ENCODE peak calls at places on chromosome 2, in five cellular contexts. T, O, I, K and E are unnamed samples.

GRCh38 chr2:119367472-119368099 is 809 bp downstream of the DBI start:
- DNase-seq in T (no peak), O (no peak), I (peak; percentile 89), K (no peak), E (no peak)

GRCh38 chr2:149994057-149994728 is 406.6 kb upstream of the MMADHC start:
- DNase-seq in T (no peak), O (peak; percentile 73), I (no peak), K (no peak), E (no peak)

GRCh38 chr2:143706297-143706696 is 577.1 kb downstream of the ARHGAP15 start:
- DNase-seq in T (no peak), O (no peak), I (no peak), K (no peak), E (no peak)

GRCh38 chr2:67733517-67733916 is 329.3 kb downstream of the C1D start:
- DNase-seq in T (no peak), O (peak; percentile 12), I (peak; percentile 54), K (no peak), E (no peak)

GRCh38 chr2:105775809-105776559 is 31.3 kb downstream of the NCK2 start:
- DNase-seq in T (no peak), O (no peak), I (peak; percentile 44), K (no peak), E (no peak)

GRCh38 chr2:134718956-134719814 is at the start of gene TMEM163:
- DNase-seq in T (no peak), O (no peak), I (no peak), K (no peak), E (no peak)

GRCh38 chr2:130380096-130380934 is 24.5 kb downstream of the PTPN18 start:
- DNase-seq in T (no peak), O (no peak), I (no peak), K (no peak), E (no peak)

GRCh38 chr2:98569197-98569793 is 39.0 kb downstream of the COA5 start:
- DNase-seq in T (no peak), O (peak; percentile 1), I (peak; percentile 84), K (peak; percentile 21), E (no peak)

GRCh38 chr2:37630298-37630697 is 41.1 kb downstream of the CDC42EP3 start:
- DNase-seq in T (no peak), O (no peak), I (no peak), K (no peak), E (no peak)

GRCh38 chr2:71331581-71332412 is at the start of gene ZNF638:
- DNase-seq in T (peak; percentile 71), O (peak; percentile 82), I (peak; percentile 97), K (peak; percentile 87), E (peak; percentile 78)

GRCh38 chr2:55807900-55808299 is 114.3 kb upstream of the PNPT1 start:
- DNase-seq in T (no peak), O (no peak), I (no peak), K (no peak), E (no peak)

DNA sequence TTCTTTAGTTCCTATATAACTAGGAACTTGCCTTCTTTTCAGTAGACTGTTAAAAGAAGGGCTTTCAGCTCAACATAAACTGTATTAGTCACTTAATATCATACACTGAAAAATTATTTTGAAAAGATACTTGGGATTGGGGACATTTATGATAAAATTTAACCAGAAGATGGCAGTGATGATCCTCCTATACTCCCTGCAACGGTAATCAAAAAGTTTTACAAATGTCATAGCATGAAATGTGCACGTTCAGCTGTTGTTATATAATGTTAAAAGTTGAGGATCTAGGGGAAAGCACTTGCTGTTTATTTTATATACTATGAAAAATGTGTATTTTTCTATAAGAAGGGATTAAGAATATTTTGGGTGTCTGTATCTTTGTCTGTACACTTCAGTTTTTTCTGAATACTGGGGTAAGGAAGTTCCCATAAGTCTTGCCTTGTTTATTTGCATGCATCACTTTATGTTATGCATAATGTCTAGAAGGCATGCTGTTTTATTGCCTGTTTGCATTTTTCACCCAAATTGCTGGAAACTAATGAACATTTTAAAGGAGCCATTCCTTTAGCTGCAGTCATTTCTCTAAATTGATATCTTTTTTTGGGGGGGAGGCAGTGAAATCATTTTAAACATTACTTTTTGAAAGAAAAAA is 19.0 kb downstream of the DYNC1I2 start:
- DNase-seq in T (no peak), O (no peak), I (peak; percentile 31), K (no peak), E (no peak)
- TF ChIP-seq REST in T (no peak), O (no peak), I (no peak), K (no peak), E (no peak)

DNA sequence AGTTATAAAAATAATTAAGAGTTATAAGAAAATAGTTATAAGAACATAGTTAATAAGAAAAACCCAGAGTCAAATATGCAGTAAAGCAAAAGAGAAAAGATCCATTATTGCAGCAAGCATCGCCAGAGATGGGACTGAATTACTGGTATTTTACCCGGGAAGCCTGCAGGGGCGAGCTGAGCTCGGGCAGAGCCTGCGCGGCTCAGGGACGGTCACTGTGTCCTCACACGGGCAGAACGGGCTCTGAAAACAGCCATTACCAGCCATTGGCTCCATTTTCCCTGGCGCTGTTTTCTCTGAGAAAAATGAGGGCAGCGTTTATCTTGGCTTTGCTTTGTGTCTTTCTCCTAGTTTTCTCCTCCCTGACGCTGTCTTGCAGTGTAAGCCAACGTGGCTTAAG is 95.3 kb upstream of the ALKAL2 start:
- DNase-seq in T (no peak), O (no peak), I (peak; percentile 79), K (no peak), E (no peak)
- TF ChIP-seq POLR2AphosphoS5 in T (no peak), O (no peak), I (no peak), K (no peak), E (no peak)

GRCh38 chr2:13050764-13051163 is 334.0 kb downstream of the TRIB2 start:
- DNase-seq in T (no peak), O (no peak), I (no peak), K (no peak), E (no peak)

GRCh38 chr2:13052547-13052946 is 335.8 kb downstream of the TRIB2 start:
- DNase-seq in T (no peak), O (no peak), I (no peak), K (no peak), E (no peak)

DNA sequence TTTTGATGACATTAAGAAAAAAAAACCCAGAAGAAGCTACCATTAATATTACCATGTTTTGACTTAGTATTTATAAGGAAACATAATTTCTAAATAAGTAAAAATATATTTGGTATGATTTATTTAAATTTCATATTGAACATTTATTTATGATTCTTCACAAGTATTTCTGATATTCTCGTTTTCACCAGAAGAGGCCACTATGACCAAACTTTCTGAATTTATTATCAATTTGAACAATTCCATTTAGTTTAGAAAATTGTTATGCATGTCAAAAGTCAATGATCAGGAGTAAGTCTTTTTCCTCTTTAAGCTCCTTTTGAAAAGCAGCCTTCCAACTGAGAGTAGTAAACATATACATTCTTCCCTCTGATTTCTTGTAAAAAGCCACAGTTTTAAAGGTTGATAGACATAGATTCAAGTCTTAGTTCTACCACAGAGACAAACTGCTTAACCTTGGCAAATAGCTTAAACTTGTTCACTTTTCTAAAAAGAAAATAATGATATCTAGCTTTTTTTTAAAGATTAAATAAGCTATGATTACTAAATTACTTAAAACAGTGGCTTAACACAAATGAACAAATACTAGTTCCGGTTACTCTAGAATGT is 329.9 kb downstream of the TRIB2 start:
- DNase-seq in T (no peak), O (peak; percentile 6), I (no peak), K (no peak), E (no peak)
- TF ChIP-seq CTCF in T (peak; percentile 17), O (peak; percentile 44), I (peak; percentile 62), K (no peak), E (peak; percentile 53)

GRCh38 chr2:198316852-198317395 is 512.5 kb downstream of the PLCL1 start:
- DNase-seq in T (no peak), O (no peak), I (no peak), K (no peak), E (no peak)

GRCh38 chr2:198316231-198316630 is 511.8 kb downstream of the PLCL1 start:
- DNase-seq in T (no peak), O (no peak), I (no peak), K (no peak), E (no peak)

GRCh38 chr2:198312621-198313483 is 508.5 kb downstream of the PLCL1 start:
- DNase-seq in T (no peak), O (no peak), I (no peak), K (no peak), E (no peak)

GRCh38 chr2:198315791-198316190 is 511.4 kb downstream of the PLCL1 start:
- DNase-seq in T (no peak), O (no peak), I (no peak), K (no peak), E (no peak)

DNA sequence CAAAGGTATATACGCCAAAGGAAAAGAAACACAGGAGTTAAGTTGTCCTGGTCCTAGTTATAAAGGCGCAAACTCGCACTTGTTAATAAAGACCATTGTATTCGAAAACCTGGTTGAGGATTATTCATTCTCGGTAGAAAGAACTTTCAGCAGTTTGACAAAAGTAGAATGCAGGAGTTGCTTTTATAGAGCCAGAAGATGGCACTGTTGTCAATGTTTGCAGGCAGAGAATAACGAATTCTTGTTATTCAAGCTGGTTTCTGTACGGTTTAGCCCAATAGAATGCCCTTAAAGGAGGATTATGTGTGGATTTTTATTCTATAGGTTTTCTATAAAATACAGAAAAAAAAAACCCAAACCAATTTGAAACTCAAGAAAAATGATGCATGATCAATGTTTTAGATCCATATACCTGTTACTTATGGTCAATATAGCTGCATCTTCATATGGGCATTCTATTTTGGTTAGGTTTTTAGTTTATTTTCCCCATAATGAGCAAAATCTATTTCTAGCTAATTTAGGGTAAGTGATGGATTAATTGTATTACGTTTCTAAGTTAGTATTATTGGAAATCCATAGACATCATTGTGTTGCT is 510.3 kb downstream of the PLCL1 start:
- DNase-seq in T (peak; percentile 4), O (peak; percentile 54), I (no peak), K (no peak), E (peak; percentile 28)
- TF ChIP-seq REST in T (no peak), O (no peak), I (no peak), K (no peak), E (no peak)

GRCh38 chr2:126909366-126909765 is 10.7 kb downstream of the TEX51 start:
- DNase-seq in T (no peak), O (no peak), I (no peak), K (no peak), E (no peak)
- TF ChIP-seq POLR2AphosphoS5 in T (no peak), O (no peak), I (no peak), K (no peak), E (no peak)

GRCh38 chr2:48529189-48529588 is 765 bp upstream of the STON1 start:
- DNase-seq in T (no peak), O (no peak), I (peak; percentile 52), K (no peak), E (no peak)

GRCh38 chr2:48528431-48528830 is 1.5 kb upstream of the STON1 start:
- DNase-seq in T (no peak), O (no peak), I (no peak), K (no peak), E (no peak)

GRCh38 chr2:48531141-48531648 is 1.2 kb downstream of the STON1 start:
- DNase-seq in T (no peak), O (no peak), I (peak; percentile 66), K (no peak), E (no peak)

GRCh38 chr2:48529676-48530032 is 300 bp upstream of the STON1 start:
- DNase-seq in T (no peak), O (no peak), I (no peak), K (no peak), E (no peak)

GRCh38 chr2:48530033-48530804 is at the start of gene STON1:
- DNase-seq in T (no peak), O (no peak), I (peak; percentile 79), K (no peak), E (no peak)
- TF ChIP-seq CTCF in T (no peak), O (no peak), I (peak; percentile 28), K (no peak), E (no peak)